ENCODE peak calls at places on chromosomes 4 and X, in five cellular contexts. A is bronchial epithelial cell, R is dorsolateral prefrontal cortex, W is transverse colon, L is cardiac fibroblast. M is an unnamed sample.

GRCh38 chrX:51376672-51377071 is 44.0 kb downstream of the NUDT10 start:
- DNase-seq in A (no peak), R (no peak), W (no peak), L (no peak), M (no peak)

GRCh38 chr4:108010167-108010566 is 20.5 kb downstream of the HADH start:
- DNase-seq in A (peak; percentile 69), R (no peak), W (no peak), L (peak; percentile 79), M (peak; percentile 34)

GRCh38 chr4:152997771-152998487 is 61.8 kb downstream of the FHDC1 start:
- DNase-seq in A (peak; percentile 99), R (no peak), W (no peak), L (no peak), M (no peak)

GRCh38 chr4:3041192-3042142 is 32.9 kb downstream of the HTT-AS start:
- DNase-seq in A (peak; percentile 21), R (peak; percentile 22), W (peak; percentile 58), L (peak; percentile 70), M (peak; percentile 36)

GRCh38 chr4:73815145-73815544 is 21.3 kb upstream of the CXCL6 start:
- DNase-seq in A (peak; percentile 77), R (no peak), W (no peak), L (peak; percentile 62), M (no peak)

GRCh38 chr4:139556735-139557505 is 901 bp upstream of the SETD7 start:
- DNase-seq in A (peak; percentile 31), R (peak; percentile 71), W (peak; percentile 81), L (peak; percentile 18), M (no peak)

GRCh38 chr4:2393353-2394270 is 24.8 kb downstream of the ZFYVE28 start:
- DNase-seq in A (peak; percentile 11), R (no peak), W (peak; percentile 32), L (no peak), M (no peak)

GRCh38 chr4:90537491-90537890 is 410.3 kb downstream of the CCSER1 start:
- DNase-seq in A (no peak), R (no peak), W (no peak), L (no peak), M (no peak)

GRCh38 chr4:124980276-124980752 is 267.8 kb upstream of the ANKRD50 start:
- DNase-seq in A (peak; percentile 61), R (no peak), W (no peak), L (peak; percentile 79), M (peak; percentile 90)

GRCh38 chr4:73707918-73708577 is 32.3 kb upstream of the CXCL8 start:
- DNase-seq in A (peak; percentile 94), R (no peak), W (peak; percentile 39), L (peak; percentile 95), M (peak; percentile 97)

GRCh38 chr4:20698382-20698781 is 1.9 kb upstream of the PACRGL start:
- DNase-seq in A (peak; percentile 60), R (no peak), W (no peak), L (peak; percentile 51), M (peak; percentile 35)

GRCh38 chr4:89196745-89197144 is 85.4 kb downstream of the TIGD2 start:
- DNase-seq in A (no peak), R (no peak), W (no peak), L (peak; percentile 8), M (peak; percentile 67)

GRCh38 chrX:41145920-41146608 is 60.8 kb downstream of the USP9X start:
- DNase-seq in A (peak; percentile 85), R (no peak), W (no peak), L (peak; percentile 86), M (peak; percentile 92)

GRCh38 chr4:125316391-125316780 is 1.6 kb downstream of the FAT4 start:
- DNase-seq in A (peak; percentile 56), R (peak; percentile 15), W (peak; percentile 15), L (no peak), M (no peak)

GRCh38 chrX:148612431-148612830 is 112.0 kb downstream of the AFF2 start:
- DNase-seq in A (no peak), R (no peak), W (no peak), L (no peak), M (no peak)

GRCh38 chr4:185738038-185738552 is 73.9 kb downstream of the SORBS2 start:
- DNase-seq in A (no peak), R (no peak), W (no peak), L (peak; percentile 92), M (peak; percentile 98)

GRCh38 chr4:102867278-102868152 is 1.3 kb upstream of the CISD2 start:
- DNase-seq in A (no peak), R (no peak), W (no peak), L (no peak), M (no peak)

GRCh38 chrX:18227458-18227857 is 6.8 kb upstream of the BEND2 start:
- DNase-seq in A (no peak), R (no peak), W (no peak), L (no peak), M (no peak)

GRCh38 chr4:128521634-128522253 is 234.1 kb upstream of the PGRMC2 start:
- DNase-seq in A (peak; percentile 34), R (no peak), W (no peak), L (peak; percentile 69), M (peak; percentile 86)

GRCh38 chr4:47390438-47391125 is 72.9 kb downstream of the COMMD8 start:
- DNase-seq in A (no peak), R (no peak), W (no peak), L (peak; percentile 33), M (peak; percentile 65)

GRCh38 chr4:74418063-74418670 is 26.8 kb upstream of the AREG start:
- DNase-seq in A (peak; percentile 97), R (no peak), W (no peak), L (peak; percentile 94), M (peak; percentile 79)

GRCh38 chr4:164012396-164013027 is 518.0 kb downstream of the TMA16 start:
- DNase-seq in A (peak; percentile 46), R (no peak), W (no peak), L (no peak), M (no peak)

GRCh38 chrX:141467442-141467841 is 117.1 kb downstream of the SPANXA1 start:
- DNase-seq in A (peak; percentile 1), R (no peak), W (no peak), L (no peak), M (no peak)
- TF ChIP-seq CTCF in A (no peak), R (peak; percentile 37), W (no peak), L (peak; percentile 22), M (no peak)

GRCh38 chr4:5839751-5840674 is 52.9 kb downstream of the CRMP1 start:
- DNase-seq in A (no peak), R (peak; percentile 41), W (peak; percentile 29), L (peak; percentile 56), M (peak; percentile 84)

GRCh38 chr4:5843573-5844239 is 49.2 kb downstream of the CRMP1 start:
- DNase-seq in A (no peak), R (no peak), W (no peak), L (no peak), M (no peak)

GRCh38 chr4:5842456-5842855 is 50.4 kb downstream of the CRMP1 start:
- DNase-seq in A (no peak), R (no peak), W (no peak), L (no peak), M (no peak)

GRCh38 chr4:5836943-5837342 is 55.9 kb downstream of the CRMP1 start:
- DNase-seq in A (no peak), R (no peak), W (no peak), L (no peak), M (no peak)

GRCh38 chr4:5839332-5839731 is 53.6 kb downstream of the CRMP1 start:
- DNase-seq in A (no peak), R (no peak), W (no peak), L (no peak), M (no peak)
- H3K4me3 ChIP-seq in A (no peak overlapping the region), R (no peak overlapping the region), W (no peak overlapping the region), L (no peak overlapping the region), M (no peak overlapping the region)

GRCh38 chr4:62408467-62408866 is 1208.3 kb downstream of the ADGRL3 start:
- DNase-seq in A (no peak), R (no peak), W (no peak), L (no peak), M (no peak)

GRCh38 chr4:62402088-62402806 is 1202.1 kb downstream of the ADGRL3 start:
- DNase-seq in A (peak; percentile 1), R (no peak), W (no peak), L (no peak), M (no peak)

GRCh38 chr4:62410371-62411003 is 1210.4 kb downstream of the ADGRL3 start:
- DNase-seq in A (no peak), R (no peak), W (no peak), L (no peak), M (no peak)

GRCh38 chr4:62407534-62407933 is 1207.4 kb downstream of the ADGRL3 start:
- DNase-seq in A (no peak), R (no peak), W (no peak), L (no peak), M (no peak)
- TF ChIP-seq CTCF in A (no peak), R (no peak), W (no peak), L (no peak), M (no peak)

GRCh38 chr4:146637853-146638800 is 566 bp upstream of the POU4F2 start:
- DNase-seq in A (no peak), R (no peak), W (no peak), L (no peak), M (no peak)
- H3K4me3 ChIP-seq in A (no peak overlapping the region), R (peak overlapping the region; percentile 34), W (no peak overlapping the region), L (no peak overlapping the region), M (no peak overlapping the region)

GRCh38 chrX:133171962-133172708 is 46.0 kb downstream of the TFDP3 start:
- DNase-seq in A (peak; percentile 43), R (no peak), W (no peak), L (peak; percentile 1), M (peak; percentile 4)
- TF ChIP-seq CTCF in A (peak; percentile 40), R (no peak), W (peak; percentile 51), L (no peak), M (no peak)

DNA sequence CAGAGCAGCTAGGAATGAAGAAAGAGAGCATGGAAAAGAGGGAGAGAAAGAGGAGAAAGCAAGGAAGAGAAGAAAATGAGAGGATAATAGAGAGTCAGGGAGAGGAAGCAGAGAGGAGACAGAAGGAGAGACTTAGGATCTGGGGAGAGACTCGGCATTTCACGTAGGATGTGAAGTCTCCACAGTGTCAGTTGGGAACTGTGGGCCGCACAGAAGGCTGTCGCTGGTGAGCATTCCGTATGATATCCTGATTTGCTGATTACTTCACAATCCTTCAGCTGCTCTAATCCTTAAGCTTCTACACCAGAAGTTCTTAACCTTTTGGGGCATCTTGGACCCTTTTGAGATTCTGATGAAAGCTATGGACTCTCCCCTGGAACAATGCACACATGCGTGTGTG is 14.0 kb downstream of the NLGN3 start:
- DNase-seq in A (no peak), R (no peak), W (no peak), L (no peak), M (no peak)
- H3K4me3 ChIP-seq in A (no peak overlapping the region), R (no peak overlapping the region), W (no peak overlapping the region), L (no peak overlapping the region), M (no peak overlapping the region)

GRCh38 chr4:131649227-131649626 is 1499.9 kb upstream of the PCDH10 start:
- DNase-seq in A (no peak), R (no peak), W (no peak), L (no peak), M (no peak)

GRCh38 chr4:131638776-131639175 is 1510.3 kb upstream of the PCDH10 start:
- DNase-seq in A (no peak), R (no peak), W (no peak), L (no peak), M (no peak)

DNA sequence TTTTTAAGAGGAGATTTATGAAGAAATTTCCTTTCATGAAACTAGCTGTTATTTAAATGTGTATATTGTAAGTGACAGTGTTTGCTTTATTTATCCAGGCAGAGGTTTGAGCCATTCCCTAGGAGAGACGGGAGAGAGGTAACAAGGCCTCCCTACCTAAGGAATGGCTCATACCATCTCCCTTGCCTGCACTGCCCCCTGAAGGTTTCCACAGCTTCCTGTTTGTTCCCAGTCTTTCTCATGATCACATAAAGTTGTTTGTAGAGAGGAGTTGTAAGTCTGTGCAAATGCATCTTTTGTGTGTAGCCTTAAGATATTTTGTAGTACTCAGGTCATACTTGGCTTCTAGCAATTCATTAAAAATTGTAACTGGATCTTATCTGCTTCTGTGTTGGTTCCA is 1504.5 kb upstream of the PCDH10 start:
- DNase-seq in A (peak; percentile 69), R (no peak), W (no peak), L (peak; percentile 61), M (peak; percentile 32)
- TF ChIP-seq CTCF in A (peak; percentile 83), R (no peak), W (no peak), L (peak; percentile 58), M (peak; percentile 42)